ENCODE peak calls at places on chromosome 7, in eight cellular contexts. X is OCI-M1; L is activated T-helper 1 cell treated with anti-CD3 and anti-CD28 coated beads, Interleukin-12 subunit alpha, Interleukin-12 subunit beta, Interleukin-2, Interleukin-4 antibody, amounts not matched to agents 30 ng/mL and 10 ng/mL and 1 ng/mL, durations not matched to agents 14 hours and 24 hours and 36 hours; F is stimulated activated naive B cell treated with anti-CD40 and anti-IgM and Interleukin-4, amounts not matched to agents 10 μg/mL and 1 μg/mL and 100 μg/mL, for 72 hours; W is activated CD8-positive, alpha-beta memory T cell treated with anti-CD3 and anti-CD28 coated beads for 1 hour; R is IMR-90; P is KBM-7; G is D341Med. J is an unnamed sample.

GRCh38 chr7:83941300-83941699 is 253.3 kb downstream of the SEMA3A start:
- DNase-seq in X (no peak), L (no peak), F (no peak), W (no peak), R (no peak), P (no peak), G (no peak), J (no peak)

GRCh38 chr7:16638282-16639265 is 7.0 kb downstream of the ANKMY2 start:
- DNase-seq in X (no peak), L (no peak), F (no peak), W (no peak), R (no peak), P (no peak), G (no peak), J (no peak)

GRCh38 chr7:84669177-84669732 is 474.7 kb upstream of the SEMA3A start:
- DNase-seq in X (peak), L (no peak), F (no peak), W (no peak), R (no peak), P (peak), G (no peak), J (no peak)

GRCh38 chr7:134948736-134949135 is 37.6 kb upstream of the AGBL3 start:
- DNase-seq in X (no peak), L (no peak), F (no peak), W (no peak), R (peak), P (no peak), G (no peak), J (no peak)

GRCh38 chr7:94656925-94657731 is 1.2 kb upstream of the SGCE start:
- DNase-seq in X (peak), L (no peak), F (peak), W (no peak), R (peak), P (peak), G (no peak), J (peak)

GRCh38 chr7:51376420-51377092 is 59.9 kb upstream of the COBL start:
- DNase-seq in X (peak), L (no peak), F (no peak), W (no peak), R (no peak), P (no peak), G (no peak), J (no peak)

GRCh38 chr7:134022512-134022911 is 104.6 kb upstream of the LRGUK start:
- DNase-seq in X (no peak), L (no peak), F (no peak), W (no peak), R (no peak), P (no peak), G (no peak), J (no peak)

GRCh38 chr7:82694020-82694419 is 250.4 kb upstream of the CACNA2D1 start:
- DNase-seq in X (no peak), L (no peak), F (no peak), W (no peak), R (no peak), P (no peak), G (no peak), J (no peak)

GRCh38 chr7:47039899-47040298 is 542.0 kb downstream of the TNS3 start:
- DNase-seq in X (no peak), L (no peak), F (no peak), W (no peak), R (peak), P (no peak), G (no peak), J (no peak)

GRCh38 chr7:93923946-93924345 is 2.4 kb downstream of the GNG11 start:
- DNase-seq in X (no peak), L (no peak), F (no peak), W (no peak), R (peak), P (no peak), G (no peak), J (no peak)

GRCh38 chr7:151677581-151678226 is 158.0 kb upstream of the RHEB start:
- DNase-seq in X (peak), L (no peak), F (no peak), W (no peak), R (no peak), P (peak), G (no peak), J (no peak)

GRCh38 chr7:30206466-30206865 is 71.7 kb downstream of the MTURN start:
- DNase-seq in X (no peak), L (no peak), F (no peak), W (no peak), R (peak), P (no peak), G (peak), J (no peak)

GRCh38 chr7:130494480-130494879 is 2.6 kb downstream of the MEST start:
- DNase-seq in X (peak), L (no peak), F (no peak), W (no peak), R (no peak), P (no peak), G (no peak), J (no peak)

GRCh38 chr7:157153260-157153659 is 14.5 kb downstream of the UBE3C start:
- DNase-seq in X (no peak), L (no peak), F (no peak), W (no peak), R (no peak), P (no peak), G (no peak), J (no peak)

GRCh38 chr7:141537906-141538305 is 13.3 kb upstream of the AGK start:
- DNase-seq in X (no peak), L (no peak), F (no peak), W (no peak), R (no peak), P (no peak), G (no peak), J (no peak)

GRCh38 chr7:99096124-99096887 is 47.6 kb downstream of the SMURF1 start:
- DNase-seq in X (no peak), L (no peak), F (no peak), W (no peak), R (peak), P (no peak), G (no peak), J (no peak)

GRCh38 chr7:44223362-44224114 is 22.8 kb downstream of the YKT6 start:
- DNase-seq in X (no peak), L (no peak), F (no peak), W (no peak), R (no peak), P (no peak), G (no peak), J (no peak)

GRCh38 chr7:35701287-35701686 is 6.4 kb upstream of the HERPUD2 start:
- DNase-seq in X (no peak), L (no peak), F (no peak), W (no peak), R (no peak), P (no peak), G (no peak), J (no peak)

GRCh38 chr7:128791968-128792319 is at the start of gene CCDC136:
- DNase-seq in X (no peak), L (no peak), F (no peak), W (no peak), R (peak), P (no peak), G (no peak), J (no peak)

GRCh38 chr7:141920281-141920680 is 4.1 kb downstream of the OR9A4 start:
- DNase-seq in X (no peak), L (no peak), F (no peak), W (no peak), R (no peak), P (no peak), G (no peak), J (no peak)

GRCh38 chr7:24057243-24057642 is 226.7 kb upstream of the NPY start:
- DNase-seq in X (no peak), L (no peak), F (no peak), W (no peak), R (no peak), P (peak), G (no peak), J (no peak)

GRCh38 chr7:149053885-149054284 is 25.6 kb upstream of the PDIA4 start:
- DNase-seq in X (no peak), L (no peak), F (no peak), W (no peak), R (no peak), P (no peak), G (no peak), J (no peak)

GRCh38 chr7:140714331-140715040 is 18.0 kb downstream of the NDUFB2 start:
- DNase-seq in X (no peak), L (no peak), F (no peak), W (no peak), R (no peak), P (no peak), G (no peak), J (no peak)

GRCh38 chr7:154096-154835 is 38.1 kb upstream of the FAM20C start:
- DNase-seq in X (no peak), L (no peak), F (no peak), W (no peak), R (no peak), P (no peak), G (no peak), J (no peak)

GRCh38 chr7:131633342-131633843 is 77.0 kb upstream of the PODXL start:
- DNase-seq in X (no peak), L (no peak), F (no peak), W (no peak), R (peak), P (no peak), G (no peak), J (no peak)

GRCh38 chr7:16839646-16840045 is 34.8 kb upstream of the AGR2 start:
- DNase-seq in X (no peak), L (no peak), F (no peak), W (no peak), R (peak), P (no peak), G (no peak), J (no peak)

GRCh38 chr7:92489634-92490033 is 11.9 kb upstream of the ERVW-1 start:
- DNase-seq in X (no peak), L (no peak), F (no peak), W (no peak), R (peak), P (no peak), G (no peak), J (no peak)

GRCh38 chr7:117478796-117479479 is 887 bp upstream of the CFTR start:
- DNase-seq in X (no peak), L (no peak), F (no peak), W (no peak), R (no peak), P (no peak), G (no peak), J (no peak)

GRCh38 chr7:152000191-152000590 is 25.3 kb upstream of the GALNT11 start:
- DNase-seq in X (no peak), L (no peak), F (no peak), W (no peak), R (no peak), P (no peak), G (no peak), J (no peak)

GRCh38 chr7:129338450-129338849 is 95.8 kb upstream of the STRIP2 start:
- DNase-seq in X (no peak), L (no peak), F (no peak), W (no peak), R (no peak), P (no peak), G (no peak), J (no peak)

J was measured in activated naive CD8-positive, alpha-beta T cell treated with anti-CD3 and anti-CD28 coated beads, Interleukin-2, amount 50 U/mL, for 24 hours.